ENCODE peak calls at places on chromosomes 3 and 15, in five cellular contexts. E is left lung, X is ascending aorta, C is IMR-90, W is esophagus squamous epithelium. M is an unnamed sample.

GRCh38 chr15:70209499-70209898 is 111.8 kb upstream of the TLE3 start:
- DNase-seq in E (peak), X (no peak), C (no peak), W (no peak), M (no peak)

GRCh38 chr15:77821188-77821958 is 188.7 kb upstream of the LINGO1 start:
- DNase-seq in C (peak), X (no peak), W (no peak), E (no peak), M (no peak)

GRCh38 chr3:171944109-171945016 is 95.0 kb upstream of the FNDC3B start:
- DNase-seq in C (no peak), E (no peak), X (no peak), W (no peak), M (no peak)

GRCh38 chr15:66224946-66225345 is 28.6 kb downstream of the MEGF11 start:
- DNase-seq in C (no peak), X (no peak), E (no peak), W (no peak), M (no peak)

GRCh38 chr3:123431658-123432323 is 17.1 kb downstream of the ADCY5 start:
- DNase-seq in X (no peak), E (no peak), C (no peak), W (no peak), M (no peak)

GRCh38 chr3:37537914-37538691 is 323.6 kb upstream of the CTDSPL start:
- DNase-seq in E (no peak), X (no peak), C (no peak), W (no peak), M (no peak)

GRCh38 chr15:60421544-60421943 is 23.8 kb upstream of the ANXA2 start:
- DNase-seq in W (no peak), X (no peak), C (peak), E (no peak), M (peak)

GRCh38 chr15:71057143-71057542 is 58.1 kb upstream of the THSD4 start:
- DNase-seq in E (no peak), C (no peak), X (no peak), W (no peak), M (no peak)

GRCh38 chr3:18445421-18446066 is 20.4 kb upstream of the SATB1 start:
- DNase-seq in E (no peak), C (no peak), W (no peak), X (no peak), M (no peak)

GRCh38 chr3:14532691-14533456 is 7.3 kb downstream of the GRIP2 start:
- DNase-seq in X (no peak), C (no peak), W (no peak), E (peak), M (no peak)

DNA sequence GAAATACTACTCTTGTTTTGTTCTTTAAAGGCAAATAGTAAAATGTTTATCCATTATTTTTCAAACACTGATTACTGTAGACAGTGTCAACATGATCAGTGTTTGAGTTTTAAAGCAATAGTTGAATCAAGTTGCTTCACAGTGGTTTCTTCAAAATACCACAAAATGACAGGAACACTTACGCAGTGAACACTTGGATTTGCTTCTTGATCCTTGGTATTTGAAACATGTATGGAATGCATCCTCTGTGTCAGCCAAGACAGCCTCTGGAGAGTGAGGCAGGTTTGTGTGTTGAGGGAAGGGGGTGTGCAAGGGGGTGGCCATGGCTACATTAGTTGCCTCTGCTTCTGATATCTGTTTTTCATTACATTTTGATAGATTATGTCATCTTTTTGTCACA is 413.0 kb downstream of the RBMS3 start:
- DNase-seq in C (peak), X (no peak), E (no peak), W (no peak), M (peak)
- H3K4me3 ChIP-seq in C (no peak), X (no peak), E (no peak), W (no peak), M (no peak)

DNA sequence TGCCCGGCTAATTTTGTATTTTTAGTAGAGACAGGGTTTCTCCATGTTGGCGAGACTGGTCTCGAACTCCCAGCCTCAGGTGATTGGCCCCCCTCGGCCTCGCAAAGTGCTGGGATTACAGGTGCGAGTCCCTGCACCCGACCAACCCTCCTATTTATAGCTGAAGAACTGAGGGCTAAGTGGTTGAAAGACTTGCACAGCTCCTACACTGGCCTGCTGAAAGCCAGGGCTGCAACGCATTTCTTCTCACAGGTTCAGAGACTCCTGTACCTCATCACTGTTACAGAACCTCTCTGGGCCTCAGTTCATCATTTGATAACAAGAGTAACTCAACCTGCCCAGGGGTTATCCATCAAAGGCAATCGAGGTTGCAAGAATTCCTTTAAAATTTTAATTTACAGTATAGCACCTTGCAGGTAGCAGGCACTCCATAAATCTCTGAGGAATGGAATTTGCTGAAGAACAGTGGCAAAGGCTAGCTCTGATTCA is 626.5 kb upstream of the TBL1XR1 start:
- DNase-seq in W (no peak), X (no peak), E (no peak), C (no peak), M (no peak)
- H3K4me3 ChIP-seq in W (no peak), X (no peak), E (no peak), C (no peak), M (no peak)

DNA sequence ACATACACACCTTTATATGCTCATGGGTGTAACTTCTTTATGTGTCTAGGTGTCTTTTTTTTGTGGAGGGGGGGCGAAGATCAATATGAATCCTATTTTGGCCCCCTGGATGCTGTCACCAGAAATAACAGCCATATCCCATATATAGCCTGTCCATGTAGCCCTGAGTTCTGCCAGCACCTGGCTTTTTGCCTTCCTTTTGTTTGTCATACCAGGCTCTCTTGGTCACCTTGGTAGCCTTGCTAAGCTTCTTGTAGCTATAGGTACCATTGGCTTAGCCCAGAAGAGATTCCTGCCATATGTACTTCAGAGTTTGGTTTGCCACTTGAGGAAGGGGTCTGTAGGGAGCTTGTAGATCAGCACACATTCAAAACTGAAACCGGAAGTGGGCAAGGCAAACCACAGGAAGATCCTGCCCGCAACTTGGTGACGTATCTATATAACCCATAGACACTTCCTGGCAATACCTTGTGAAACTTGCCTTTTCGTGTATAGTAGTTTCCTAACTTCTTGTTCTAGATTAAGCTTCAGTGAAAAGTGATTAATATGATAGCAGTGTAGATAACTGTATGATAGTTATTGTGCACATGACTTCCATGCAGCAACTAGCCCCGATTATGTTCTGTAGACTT is 11.9 kb downstream of the RASA2 start:
- DNase-seq in X (peak), E (no peak), W (peak), C (no peak), M (no peak)
- H3K4me3 ChIP-seq in X (no peak), E (peak), W (no peak), C (no peak), M (no peak)

GRCh38 chr3:65974505-65974904 is 64.2 kb downstream of the MAGI1 start:
- DNase-seq in W (no peak), E (no peak), X (no peak), C (no peak), M (no peak)

GRCh38 chr3:65975031-65975430 is 63.7 kb downstream of the MAGI1 start:
- DNase-seq in W (no peak), X (no peak), E (no peak), C (no peak), M (no peak)

GRCh38 chr3:65978116-65978515 is 60.6 kb downstream of the MAGI1 start:
- DNase-seq in X (no peak), C (no peak), E (no peak), W (no peak), M (no peak)

GRCh38 chr3:65979731-65980130 is 59.0 kb downstream of the MAGI1 start:
- DNase-seq in E (no peak), X (no peak), C (peak), W (no peak), M (no peak)

GRCh38 chr3:65979152-65979551 is 59.6 kb downstream of the MAGI1 start:
- DNase-seq in W (no peak), C (peak), X (no peak), E (no peak), M (peak)
- H3K4me3 ChIP-seq in W (no peak), C (no peak), X (peak), E (no peak), M (no peak)

DNA sequence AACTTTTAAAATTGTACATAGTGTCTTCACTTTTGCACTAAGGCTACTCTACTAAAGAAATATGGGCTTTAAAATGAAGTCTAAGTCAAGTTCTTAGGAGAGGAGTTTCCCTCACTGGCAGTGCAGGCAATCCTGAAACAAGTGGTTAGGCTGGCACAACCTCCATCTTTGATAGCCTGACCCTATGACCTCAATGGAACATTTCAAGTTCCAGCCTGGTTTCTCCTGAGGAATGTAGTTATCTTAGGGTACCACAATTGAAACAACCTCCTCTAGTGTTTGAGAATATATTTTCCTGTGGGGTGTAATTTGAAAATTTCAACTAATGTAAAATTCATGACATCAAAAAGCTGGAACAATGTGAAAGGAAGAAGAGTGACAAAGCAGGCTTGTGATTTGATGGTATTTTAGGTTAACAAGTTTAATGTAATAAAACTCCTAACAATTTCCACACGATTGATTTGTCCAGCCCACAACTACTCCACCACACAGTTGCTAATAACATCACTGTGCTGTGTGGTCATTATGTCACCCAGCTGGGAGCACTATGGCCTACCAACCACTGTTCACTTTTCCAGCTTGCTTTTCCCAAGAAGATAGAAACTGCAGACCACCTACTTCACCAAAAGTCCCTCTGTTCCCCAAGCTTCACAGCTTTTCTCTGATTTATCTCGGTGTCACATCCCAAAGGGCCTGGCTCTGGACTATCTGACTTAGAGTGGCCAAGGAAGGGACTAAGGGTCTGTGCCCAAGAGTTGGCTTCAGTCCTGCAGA is 1.8 kb downstream of the WWTR1 start:
- DNase-seq in X (no peak), E (no peak), W (no peak), C (no peak), M (no peak)
- H3K4me3 ChIP-seq in X (peak), E (peak), W (peak), C (peak), M (peak)

DNA sequence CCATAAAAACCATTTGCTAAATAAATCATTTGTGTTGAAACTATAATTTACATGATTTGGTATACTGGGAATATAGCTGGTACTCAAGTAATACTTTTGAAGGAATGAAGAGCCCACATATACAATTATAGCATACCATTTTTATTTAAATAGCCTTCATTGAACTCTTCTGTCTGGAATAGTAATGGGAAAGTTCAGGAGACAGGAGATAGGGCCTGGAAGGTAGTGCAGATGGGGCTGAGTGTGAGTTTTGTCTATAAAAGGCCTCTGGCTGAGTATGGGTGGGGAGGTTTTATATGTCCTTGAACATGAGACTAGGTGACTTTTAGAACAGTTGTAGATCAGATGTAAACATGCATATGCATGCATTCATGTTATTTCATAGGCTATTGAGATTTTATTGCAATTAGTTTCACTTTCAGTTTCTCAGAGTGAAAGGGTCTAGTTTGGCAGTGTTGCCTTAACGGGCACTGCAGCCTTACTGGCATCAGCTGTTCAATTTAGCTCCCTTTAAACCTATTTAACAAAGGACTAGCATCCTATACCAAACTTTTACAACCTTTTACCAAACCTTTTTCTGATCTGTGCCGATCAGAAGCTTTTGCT is 27.2 kb downstream of the CGGBP1 start:
- DNase-seq in X (no peak), W (no peak), E (no peak), C (peak), M (peak)
- H3K4me3 ChIP-seq in X (peak), W (peak), E (peak), C (peak), M (peak)

GRCh38 chr15:40349163-40349562 is 1.7 kb upstream of the PHGR1 start:
- DNase-seq in E (no peak), C (no peak), X (no peak), W (no peak), M (no peak)
- H3K4me3 ChIP-seq in E (no peak), C (no peak), X (no peak), W (no peak), M (no peak)

DNA sequence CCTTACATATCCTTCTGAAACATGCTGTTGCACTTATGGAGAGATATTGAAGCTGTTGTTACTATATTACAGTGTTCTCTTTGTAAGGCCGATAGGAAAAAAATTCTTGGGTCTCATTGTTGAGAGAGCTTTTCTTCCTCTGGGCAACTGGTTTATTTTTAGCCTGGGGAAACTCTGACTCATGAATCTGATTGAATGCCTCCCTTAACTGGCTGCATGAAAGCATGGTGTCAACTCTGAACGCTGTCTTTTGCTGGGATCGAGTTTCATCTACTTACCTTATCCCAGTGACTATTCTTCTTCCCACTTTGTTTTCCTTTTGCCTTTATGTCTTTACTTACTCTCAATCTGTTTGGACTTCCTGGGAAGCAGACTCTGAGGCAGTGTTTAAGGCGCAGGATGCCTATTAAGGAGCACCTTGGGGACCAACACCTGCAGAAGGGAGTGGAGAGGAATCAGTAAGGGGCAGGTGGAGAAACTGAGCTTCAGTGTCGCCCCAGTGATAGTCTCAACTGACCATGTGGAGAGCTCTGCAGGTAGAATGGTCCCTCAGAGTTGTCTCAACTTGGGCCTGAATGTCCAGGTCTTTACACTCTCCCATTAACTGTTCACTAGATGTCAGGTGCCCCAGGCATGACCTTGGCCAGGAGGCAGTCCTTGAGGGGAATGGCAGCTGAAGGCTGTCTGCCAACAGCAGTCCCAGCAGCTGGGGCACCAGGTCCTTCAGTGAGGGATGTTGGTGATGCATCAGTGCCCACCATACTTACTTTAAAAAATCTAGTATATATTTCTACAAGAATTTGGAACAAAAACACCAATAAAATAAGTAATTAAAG is 88.9 kb upstream of the CCNL1 start:
- DNase-seq in W (no peak), X (no peak), E (no peak), C (peak), M (peak)
- H3K4me3 ChIP-seq in W (no peak), X (no peak), E (no peak), C (no peak), M (no peak)